ENCODE peak calls at places on chromosomes 3 and 15, in four cellular contexts. R is brain microvascular endothelial cell; H is coronary artery; L is effector memory CD4-positive, alpha-beta T cell. U is an unnamed sample.

GRCh38 chr15:89110060-89110459 is 21.8 kb downstream of the ABHD2 start:
- DNase-seq in H (no peak), L (no peak), R (no peak), U (no peak)

GRCh38 chr3:39183231-39184080 is 8.9 kb downstream of the XIRP1 start:
- DNase-seq in R (no peak), H (no peak), L (no peak), U (no peak)

GRCh38 chr3:190554197-190554596 is 40.3 kb downstream of the IL1RAP start:
- DNase-seq in L (no peak), R (no peak), H (no peak), U (no peak)

GRCh38 chr3:113223831-113224240 is 12.5 kb downstream of the BOC start:
- DNase-seq in R (no peak), H (no peak), L (no peak), U (no peak)

GRCh38 chr3:73029321-73029796 is 32.1 kb upstream of the EBLN2 start:
- DNase-seq in H (no peak), R (peak), L (no peak), U (peak)

GRCh38 chr3:105679951-105680350 is 188.9 kb downstream of the CBLB start:
- DNase-seq in H (no peak), R (no peak), L (no peak), U (no peak)

GRCh38 chr3:36876181-36876936 is 68.5 kb downstream of the TRANK1 start:
- DNase-seq in H (no peak), L (peak), R (no peak), U (no peak)

GRCh38 chr15:27170866-27171265 is 199.9 kb downstream of the GABRG3 start:
- DNase-seq in R (no peak), H (no peak), L (no peak), U (no peak)

GRCh38 chr3:164250923-164251322 is 827.4 kb downstream of the SI start:
- DNase-seq in H (no peak), L (no peak), R (no peak), U (no peak)

GRCh38 chr3:52890735-52891134 is 6.6 kb downstream of the STIMATE start:
- DNase-seq in R (peak), H (no peak), L (no peak), U (no peak)

GRCh38 chr15:78241017-78241416 is 6.7 kb upstream of the ACSBG1 start:
- DNase-seq in H (no peak), L (peak), R (peak), U (peak)

GRCh38 chr15:25799906-25800700 is 63.0 kb downstream of the ATP10A start:
- DNase-seq in H (peak), R (no peak), L (no peak), U (no peak)

GRCh38 chr15:66067687-66068086 is 185.9 kb downstream of the MEGF11 start:
- DNase-seq in H (no peak), L (no peak), R (no peak), U (no peak)

GRCh38 chr3:8052599-8053185 is 448.9 kb upstream of the LMCD1 start:
- DNase-seq in L (no peak), R (no peak), H (no peak), U (no peak)

GRCh38 chr15:87940763-87941162 is 315.8 kb downstream of the NTRK3 start:
- DNase-seq in R (no peak), H (no peak), L (no peak), U (no peak)

GRCh38 chr15:41930221-41930866 is 36.5 kb upstream of the SPTBN5 start:
- DNase-seq in R (peak), H (peak), L (no peak), U (peak)

GRCh38 chr15:45199136-45199810 is 11.5 kb upstream of the SHF start:
- DNase-seq in L (no peak), H (no peak), R (no peak), U (peak)

GRCh38 chr3:134496481-134497071 is 10.7 kb downstream of the CEP63 start:
- DNase-seq in R (no peak), L (no peak), H (no peak), U (no peak)

GRCh38 chr3:194140520-194141414 is 4.8 kb downstream of the HES1 start:
- DNase-seq in H (peak), R (peak), L (no peak), U (peak)

GRCh38 chr3:38585791-38586420 is 63.6 kb downstream of the SCN5A start:
- DNase-seq in R (no peak), H (peak), L (no peak), U (no peak)

GRCh38 chr15:76340198-76340801 is 3.7 kb downstream of the ISL2 start:
- DNase-seq in L (no peak), H (no peak), R (no peak), U (peak)

GRCh38 chr15:73757571-73757970 is 4.4 kb upstream of the INSYN1 start:
- DNase-seq in R (no peak), H (no peak), L (no peak), U (no peak)

GRCh38 chr15:78640840-78641733 is at the start of gene CHRNB4:
- DNase-seq in R (no peak), L (no peak), H (no peak), U (peak)

GRCh38 chr3:12663311-12663935 is 494 bp downstream of the RAF1 start:
- DNase-seq in R (no peak), H (peak), L (peak), U (no peak)

GRCh38 chr3:170585008-170585936 is 603 bp downstream of the SLC7A14 start:
- DNase-seq in R (no peak), L (no peak), H (no peak), U (peak)

GRCh38 chr3:64355473-64355872 is 130.2 kb upstream of the PRICKLE2 start:
- DNase-seq in H (no peak), L (no peak), R (peak), U (peak)

GRCh38 chr15:44096596-44096995 is 98.5 kb downstream of the FRMD5 start:
- DNase-seq in L (no peak), R (no peak), H (no peak), U (no peak)

GRCh38 chr3:132284756-132285619 is 32.2 kb upstream of the ACP3 start:
- DNase-seq in H (no peak), R (no peak), L (no peak), U (no peak)

GRCh38 chr3:127431066-127431465 is 143.2 kb upstream of the PRR20G start:
- DNase-seq in H (no peak), L (no peak), R (no peak), U (no peak)

GRCh38 chr3:183503738-183504137 is 51.8 kb downstream of the KLHL6 start:
- DNase-seq in L (no peak), H (no peak), R (no peak), U (no peak)

GRCh38 chr3:35028157-35028556 is 611.2 kb upstream of the ARPP21 start:
- DNase-seq in L (no peak), H (no peak), R (no peak), U (no peak)

GRCh38 chr3:115790759-115791158 is 167.4 kb downstream of the GAP43 start:
- DNase-seq in L (peak), R (peak), H (no peak), U (peak)

DNA sequence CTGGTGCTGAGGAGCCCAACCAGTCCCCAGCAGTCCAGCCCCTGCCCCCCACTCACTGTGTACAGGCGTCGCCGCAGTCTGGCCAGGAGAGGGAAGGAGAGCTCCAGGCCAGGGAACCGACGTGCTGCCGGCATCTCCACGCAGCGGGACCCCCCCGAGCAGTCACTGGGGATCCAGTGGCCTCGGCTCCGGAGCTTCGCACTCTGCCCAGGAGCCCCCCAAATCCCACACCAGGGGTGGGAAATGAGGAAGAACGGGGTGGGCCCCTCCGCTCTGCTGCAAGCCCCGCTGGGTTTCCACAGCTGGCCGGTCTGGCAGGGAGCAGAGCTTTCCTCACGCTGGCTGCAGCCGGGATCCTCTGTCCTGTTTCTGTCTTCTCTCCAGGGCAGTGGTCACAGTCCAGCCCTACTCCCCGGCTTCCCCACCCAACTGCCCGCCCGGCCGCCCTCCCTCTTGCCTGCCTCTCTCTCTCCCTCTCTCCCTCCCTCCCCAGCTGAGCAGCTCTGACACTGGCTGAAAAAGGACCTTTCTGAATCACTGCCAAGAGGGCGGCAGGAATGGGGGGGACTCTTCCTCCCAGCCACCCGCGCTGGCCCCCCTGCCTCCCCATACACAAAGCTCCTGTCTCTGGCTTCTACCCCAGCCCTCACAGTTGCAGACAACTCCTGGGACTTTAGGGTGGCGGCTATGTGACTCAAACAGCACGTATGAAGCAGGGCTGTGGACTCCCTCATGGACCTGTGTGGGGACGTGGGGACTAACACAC is 15.8 kb downstream of the TNK2 start:
- DNase-seq in H (no peak), R (no peak), L (no peak), U (peak)
- H3K4me3 ChIP-seq in H (peak), R (peak), L (no peak), U (peak)

DNA sequence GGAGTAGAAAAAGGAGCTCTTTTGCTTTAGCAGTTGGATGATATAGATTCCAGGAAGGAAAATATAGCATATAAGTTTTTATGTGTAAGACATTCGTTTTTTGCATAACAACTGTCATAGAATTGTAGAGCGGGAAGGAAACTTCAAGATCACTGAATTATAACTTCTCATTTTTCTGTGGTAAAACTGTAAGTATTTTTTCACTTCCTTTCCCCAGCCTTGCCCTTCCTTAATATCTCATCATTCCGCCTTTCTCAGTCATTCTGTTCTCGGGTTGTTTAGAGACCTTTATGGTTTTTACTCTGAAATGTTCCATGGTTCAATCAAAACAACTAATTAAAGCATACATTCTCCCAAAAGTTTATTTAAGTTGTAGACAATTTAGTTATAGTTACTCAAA is 1.1 kb downstream of the EAF2 start:
- DNase-seq in L (no peak), H (no peak), R (no peak), U (no peak)
- H3K4me3 ChIP-seq in L (no peak), H (peak), R (no peak), U (no peak)

GRCh38 chr15:72147416-72147815 is 29.2 kb downstream of the SENP8 start:
- DNase-seq in H (no peak), R (no peak), L (no peak), U (no peak)

GRCh38 chr15:72146934-72147333 is 28.7 kb downstream of the SENP8 start:
- DNase-seq in H (no peak), R (no peak), L (no peak), U (no peak)

GRCh38 chr15:72141171-72142084 is 23.2 kb downstream of the SENP8 start:
- DNase-seq in H (no peak), R (peak), L (no peak), U (peak)

GRCh38 chr15:72146221-72146620 is 28.0 kb downstream of the SENP8 start:
- DNase-seq in L (no peak), R (no peak), H (no peak), U (no peak)
- H3K4me3 ChIP-seq in L (no peak), R (no peak), H (no peak), U (no peak)

GRCh38 chr3:46978381-46978780 is 1.1 kb upstream of the NBEAL2 start:
- DNase-seq in L (no peak), R (no peak), H (no peak), U (no peak)
- H3K4me3 ChIP-seq in L (no peak), R (no peak), H (peak), U (no peak)

GRCh38 chr3:129690406-129690805 is 83.9 kb upstream of the PLXND1 start:
- DNase-seq in H (no peak), L (peak), R (peak), U (peak)

GRCh38 chr3:129687586-129688125 is 81.2 kb upstream of the PLXND1 start:
- DNase-seq in L (no peak), R (no peak), H (no peak), U (no peak)

GRCh38 chr3:129689036-129689435 is 82.6 kb upstream of the PLXND1 start:
- DNase-seq in H (no peak), R (no peak), L (no peak), U (no peak)

GRCh38 chr3:129686941-129687340 is 80.5 kb upstream of the PLXND1 start:
- DNase-seq in R (no peak), H (no peak), L (no peak), U (peak)

GRCh38 chr3:129688310-129688895 is 81.9 kb upstream of the PLXND1 start:
- DNase-seq in R (peak), L (no peak), H (peak), U (peak)
- H3K4me3 ChIP-seq in R (peak), L (no peak), H (peak), U (no peak)

DNA sequence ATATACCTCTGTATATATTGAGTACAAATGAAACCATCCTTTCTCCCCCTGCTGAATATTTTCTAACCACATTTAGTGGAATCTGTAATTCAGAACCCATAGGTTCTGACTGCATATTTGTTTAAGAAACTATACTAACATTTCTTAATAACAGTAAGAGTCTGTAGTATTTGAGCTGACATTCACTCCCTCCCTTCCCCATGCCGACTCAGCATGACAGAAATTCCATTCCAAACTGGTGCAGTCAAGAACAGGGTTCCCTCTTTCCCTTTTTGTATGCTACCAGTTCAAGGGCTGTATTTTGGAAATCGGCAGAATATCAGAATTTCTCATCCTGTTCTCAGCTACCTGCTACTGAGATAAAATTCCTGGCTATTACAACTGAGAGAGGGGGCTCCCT is 796.6 kb upstream of the DPPA4 start:
- DNase-seq in L (no peak), R (no peak), H (no peak), U (no peak)
- H3K4me3 ChIP-seq in L (no peak), R (no peak), H (no peak), U (no peak)

GRCh38 chr15:56734013-56734625 is 810 bp upstream of the ZNF280D start:
- DNase-seq in L (no peak), R (no peak), H (no peak), U (no peak)
- H3K4me3 ChIP-seq in L (peak), R (no peak), H (peak), U (no peak)

U was measured in endothelial cell of umbilical vein.